ENCODE peak calls at places on chromosomes 7 and 10, in ten cellular contexts. One of them, this sample, is unnamed.

GRCh38 chr7:155510975-155511595 is 35.3 kb downstream of the CNPY1 start:
- DNase-seq in GM23248: no peak
- DNase-seq in foreskin keratinocyte: no peak
- DNase-seq in aorta: no peak
- DNase-seq in mesendoderm: no peak
- DNase-seq in suprapubic skin: no peak
- DNase-seq in body of pancreas: no peak
- DNase-seq in MM.1S: no peak
- DNase-seq in stomach: no peak
- DNase-seq in GM23338: peak
- DNase-seq in this sample: no peak

GRCh38 chr7:66016131-66016461 is 34.1 kb upstream of the GUSB start:
- DNase-seq in aorta: no peak
- DNase-seq in GM23338: no peak
- DNase-seq in stomach: no peak
- DNase-seq in MM.1S: no peak
- DNase-seq in GM23248: peak
- DNase-seq in mesendoderm: no peak
- DNase-seq in body of pancreas: no peak
- DNase-seq in foreskin keratinocyte: peak
- DNase-seq in suprapubic skin: no peak
- DNase-seq in this sample: no peak

GRCh38 chr7:40535678-40536077 is 400.9 kb downstream of the SUGCT start:
- DNase-seq in GM23338: no peak
- DNase-seq in body of pancreas: no peak
- DNase-seq in mesendoderm: no peak
- DNase-seq in stomach: no peak
- DNase-seq in suprapubic skin: no peak
- DNase-seq in MM.1S: no peak
- DNase-seq in GM23248: no peak
- DNase-seq in aorta: no peak
- DNase-seq in foreskin keratinocyte: no peak
- DNase-seq in this sample: no peak

GRCh38 chr7:100015232-100016208 is at the start of gene ZKSCAN1:
- DNase-seq in GM23248: peak
- DNase-seq in mesendoderm: peak
- DNase-seq in suprapubic skin: peak
- DNase-seq in stomach: peak
- DNase-seq in body of pancreas: peak
- DNase-seq in GM23338: peak
- DNase-seq in MM.1S: peak
- DNase-seq in foreskin keratinocyte: peak
- DNase-seq in aorta: peak
- DNase-seq in this sample: peak

GRCh38 chr10:29525762-29526161 is 109.0 kb downstream of the SVIL start:
- DNase-seq in GM23248: no peak
- DNase-seq in stomach: no peak
- DNase-seq in body of pancreas: no peak
- DNase-seq in GM23338: no peak
- DNase-seq in foreskin keratinocyte: no peak
- DNase-seq in suprapubic skin: no peak
- DNase-seq in mesendoderm: no peak
- DNase-seq in aorta: no peak
- DNase-seq in MM.1S: no peak
- DNase-seq in this sample: no peak

GRCh38 chr7:604038-604883 is 84.6 kb upstream of the PDGFA start:
- DNase-seq in suprapubic skin: peak
- DNase-seq in GM23338: no peak
- DNase-seq in foreskin keratinocyte: no peak
- DNase-seq in body of pancreas: peak
- DNase-seq in GM23248: peak
- DNase-seq in aorta: peak
- DNase-seq in MM.1S: no peak
- DNase-seq in stomach: peak
- DNase-seq in mesendoderm: peak
- DNase-seq in this sample: peak

GRCh38 chr7:2635810-2636701 is 4.3 kb downstream of the TTYH3 start:
- DNase-seq in body of pancreas: peak
- DNase-seq in GM23338: no peak
- DNase-seq in MM.1S: no peak
- DNase-seq in suprapubic skin: no peak
- DNase-seq in foreskin keratinocyte: no peak
- DNase-seq in aorta: peak
- DNase-seq in stomach: no peak
- DNase-seq in mesendoderm: no peak
- DNase-seq in GM23248: no peak
- DNase-seq in this sample: peak

GRCh38 chr7:272631-273030 is 17.3 kb upstream of the FOXL3 start:
- DNase-seq in body of pancreas: no peak
- DNase-seq in GM23248: no peak
- DNase-seq in mesendoderm: no peak
- DNase-seq in foreskin keratinocyte: no peak
- DNase-seq in aorta: no peak
- DNase-seq in stomach: no peak
- DNase-seq in suprapubic skin: no peak
- DNase-seq in GM23338: no peak
- DNase-seq in MM.1S: no peak
- DNase-seq in this sample: no peak

GRCh38 chr7:100682228-100682741 is 8.7 kb downstream of the GNB2 start:
- DNase-seq in MM.1S: no peak
- DNase-seq in GM23338: no peak
- DNase-seq in body of pancreas: peak
- DNase-seq in stomach: no peak
- DNase-seq in foreskin keratinocyte: no peak
- DNase-seq in mesendoderm: no peak
- DNase-seq in GM23248: peak
- DNase-seq in suprapubic skin: no peak
- DNase-seq in aorta: no peak
- DNase-seq in this sample: no peak

GRCh38 chr7:78497730-78498129 is 699.2 kb downstream of the PHTF2 start:
- DNase-seq in stomach: no peak
- DNase-seq in body of pancreas: no peak
- DNase-seq in foreskin keratinocyte: no peak
- DNase-seq in GM23248: no peak
- DNase-seq in GM23338: no peak
- DNase-seq in mesendoderm: no peak
- DNase-seq in suprapubic skin: no peak
- DNase-seq in MM.1S: peak
- DNase-seq in aorta: no peak
- DNase-seq in this sample: no peak

GRCh38 chr10:101858723-101859500 is 15.3 kb upstream of the KCNIP2 start:
- DNase-seq in GM23248: no peak
- DNase-seq in MM.1S: peak
- DNase-seq in aorta: no peak
- DNase-seq in suprapubic skin: no peak
- DNase-seq in GM23338: no peak
- DNase-seq in stomach: no peak
- DNase-seq in mesendoderm: no peak
- DNase-seq in foreskin keratinocyte: no peak
- DNase-seq in body of pancreas: no peak
- DNase-seq in this sample: no peak

GRCh38 chr7:151439855-151440798 is at the start of gene CRYGN:
- DNase-seq in GM23248: peak
- DNase-seq in suprapubic skin: peak
- DNase-seq in MM.1S: no peak
- DNase-seq in stomach: no peak
- DNase-seq in aorta: peak
- DNase-seq in GM23338: peak
- DNase-seq in body of pancreas: no peak
- DNase-seq in foreskin keratinocyte: no peak
- DNase-seq in mesendoderm: peak
- DNase-seq in this sample: peak

GRCh38 chr10:100469756-100470155 is 6.9 kb downstream of the WNT8B start:
- DNase-seq in foreskin keratinocyte: no peak
- DNase-seq in GM23248: peak
- DNase-seq in body of pancreas: no peak
- DNase-seq in stomach: no peak
- DNase-seq in suprapubic skin: no peak
- DNase-seq in GM23338: no peak
- DNase-seq in MM.1S: no peak
- DNase-seq in mesendoderm: no peak
- DNase-seq in aorta: no peak
- DNase-seq in this sample: no peak

GRCh38 chr10:121611431-121612159 is 13.4 kb upstream of the FGFR2 start:
- DNase-seq in foreskin keratinocyte: no peak
- DNase-seq in GM23248: no peak
- DNase-seq in GM23338: no peak
- DNase-seq in suprapubic skin: no peak
- DNase-seq in mesendoderm: no peak
- DNase-seq in MM.1S: no peak
- DNase-seq in stomach: no peak
- DNase-seq in body of pancreas: no peak
- DNase-seq in aorta: no peak
- DNase-seq in this sample: no peak

GRCh38 chr10:129958686-129959543 is 5.2 kb downstream of the EBF3 start:
- DNase-seq in suprapubic skin: peak
- DNase-seq in GM23248: no peak
- DNase-seq in GM23338: peak
- DNase-seq in stomach: peak
- DNase-seq in body of pancreas: no peak
- DNase-seq in foreskin keratinocyte: no peak
- DNase-seq in MM.1S: no peak
- DNase-seq in mesendoderm: peak
- DNase-seq in aorta: peak
- DNase-seq in this sample: peak

GRCh38 chr7:156640949-156641485 is 443 bp downstream of the RNF32 start:
- DNase-seq in foreskin keratinocyte: peak
- DNase-seq in aorta: no peak
- DNase-seq in GM23338: no peak
- DNase-seq in body of pancreas: peak
- DNase-seq in suprapubic skin: no peak
- DNase-seq in stomach: peak
- DNase-seq in MM.1S: peak
- DNase-seq in GM23248: peak
- DNase-seq in mesendoderm: peak
- DNase-seq in this sample: no peak

GRCh38 chr10:59240581-59241183 is 64.2 kb downstream of the PHYHIPL start:
- DNase-seq in foreskin keratinocyte: no peak
- DNase-seq in GM23248: peak
- DNase-seq in aorta: no peak
- DNase-seq in mesendoderm: peak
- DNase-seq in GM23338: peak
- DNase-seq in stomach: no peak
- DNase-seq in body of pancreas: peak
- DNase-seq in MM.1S: peak
- DNase-seq in suprapubic skin: no peak
- DNase-seq in this sample: no peak

GRCh38 chr10:84540617-84541288 is 212.4 kb downstream of the CCSER2 start:
- DNase-seq in MM.1S: peak
- DNase-seq in foreskin keratinocyte: no peak
- DNase-seq in stomach: peak
- DNase-seq in mesendoderm: peak
- DNase-seq in GM23338: peak
- DNase-seq in suprapubic skin: peak
- DNase-seq in aorta: peak
- DNase-seq in body of pancreas: peak
- DNase-seq in GM23248: peak
- DNase-seq in this sample: peak
- H3K27ac ChIP-seq in MM.1S: no peak
- H3K27ac ChIP-seq in foreskin keratinocyte: no peak
- H3K27ac ChIP-seq in stomach: no peak
- H3K27ac ChIP-seq in mesendoderm: no peak
- H3K27ac ChIP-seq in GM23338: no peak
- H3K27ac ChIP-seq in suprapubic skin: no peak
- H3K27ac ChIP-seq in aorta: no peak
- H3K27ac ChIP-seq in body of pancreas: no peak
- H3K27ac ChIP-seq in GM23248: peak
- H3K27ac ChIP-seq in this sample: no peak

GRCh38 chr7:102992509-102992819 is 79.7 kb downstream of the LRRC17 start:
- DNase-seq in GM23248: no peak
- DNase-seq in aorta: no peak
- DNase-seq in foreskin keratinocyte: no peak
- DNase-seq in MM.1S: no peak
- DNase-seq in GM23338: no peak
- DNase-seq in mesendoderm: no peak
- DNase-seq in stomach: no peak
- DNase-seq in body of pancreas: no peak
- DNase-seq in suprapubic skin: no peak
- DNase-seq in this sample: no peak
- H3K27ac ChIP-seq in GM23248: peak
- H3K27ac ChIP-seq in aorta: peak
- H3K27ac ChIP-seq in foreskin keratinocyte: no peak
- H3K27ac ChIP-seq in MM.1S: no peak
- H3K27ac ChIP-seq in GM23338: no peak
- H3K27ac ChIP-seq in mesendoderm: no peak
- H3K27ac ChIP-seq in stomach: peak
- H3K27ac ChIP-seq in body of pancreas: peak
- H3K27ac ChIP-seq in suprapubic skin: no peak
- H3K27ac ChIP-seq in this sample: peak

GRCh38 chr10:50358925-50359687 is 107.8 kb upstream of the ASAH2 start:
- DNase-seq in aorta: no peak
- DNase-seq in MM.1S: no peak
- DNase-seq in foreskin keratinocyte: no peak
- DNase-seq in GM23338: no peak
- DNase-seq in mesendoderm: no peak
- DNase-seq in suprapubic skin: no peak
- DNase-seq in GM23248: no peak
- DNase-seq in body of pancreas: no peak
- DNase-seq in stomach: no peak
- DNase-seq in this sample: no peak

GRCh38 chr10:50361946-50362345 is 110.6 kb upstream of the ASAH2 start:
- DNase-seq in suprapubic skin: no peak
- DNase-seq in body of pancreas: no peak
- DNase-seq in stomach: no peak
- DNase-seq in GM23338: no peak
- DNase-seq in mesendoderm: no peak
- DNase-seq in foreskin keratinocyte: no peak
- DNase-seq in aorta: no peak
- DNase-seq in MM.1S: no peak
- DNase-seq in GM23248: no peak
- DNase-seq in this sample: no peak

GRCh38 chr10:50360486-50360885 is 109.2 kb upstream of the ASAH2 start:
- DNase-seq in stomach: no peak
- DNase-seq in aorta: no peak
- DNase-seq in suprapubic skin: no peak
- DNase-seq in foreskin keratinocyte: no peak
- DNase-seq in MM.1S: no peak
- DNase-seq in GM23338: no peak
- DNase-seq in GM23248: peak
- DNase-seq in body of pancreas: no peak
- DNase-seq in mesendoderm: no peak
- DNase-seq in this sample: no peak

GRCh38 chr10:50360077-50360476 is 108.8 kb upstream of the ASAH2 start:
- DNase-seq in foreskin keratinocyte: no peak
- DNase-seq in body of pancreas: no peak
- DNase-seq in stomach: no peak
- DNase-seq in aorta: no peak
- DNase-seq in suprapubic skin: no peak
- DNase-seq in GM23248: no peak
- DNase-seq in MM.1S: no peak
- DNase-seq in mesendoderm: no peak
- DNase-seq in GM23338: no peak
- DNase-seq in this sample: no peak

GRCh38 chr10:50362547-50363125 is 111.3 kb upstream of the ASAH2 start:
- DNase-seq in GM23338: no peak
- DNase-seq in GM23248: peak
- DNase-seq in body of pancreas: no peak
- DNase-seq in mesendoderm: no peak
- DNase-seq in suprapubic skin: no peak
- DNase-seq in stomach: no peak
- DNase-seq in aorta: no peak
- DNase-seq in foreskin keratinocyte: peak
- DNase-seq in MM.1S: peak
- DNase-seq in this sample: no peak
- H3K27ac ChIP-seq in GM23338: no peak
- H3K27ac ChIP-seq in GM23248: no peak
- H3K27ac ChIP-seq in body of pancreas: no peak
- H3K27ac ChIP-seq in mesendoderm: no peak
- H3K27ac ChIP-seq in suprapubic skin: no peak
- H3K27ac ChIP-seq in stomach: no peak
- H3K27ac ChIP-seq in aorta: no peak
- H3K27ac ChIP-seq in foreskin keratinocyte: peak
- H3K27ac ChIP-seq in MM.1S: peak
- H3K27ac ChIP-seq in this sample: no peak

GRCh38 chr7:114916261-114916892 is 5.5 kb upstream of the MDFIC start:
- DNase-seq in suprapubic skin: no peak
- DNase-seq in GM23338: no peak
- DNase-seq in stomach: no peak
- DNase-seq in MM.1S: no peak
- DNase-seq in body of pancreas: no peak
- DNase-seq in foreskin keratinocyte: no peak
- DNase-seq in GM23248: no peak
- DNase-seq in mesendoderm: no peak
- DNase-seq in aorta: no peak
- DNase-seq in this sample: no peak
- H3K27ac ChIP-seq in suprapubic skin: no peak
- H3K27ac ChIP-seq in GM23338: no peak
- H3K27ac ChIP-seq in stomach: no peak
- H3K27ac ChIP-seq in MM.1S: peak
- H3K27ac ChIP-seq in body of pancreas: no peak
- H3K27ac ChIP-seq in foreskin keratinocyte: no peak
- H3K27ac ChIP-seq in GM23248: no peak
- H3K27ac ChIP-seq in mesendoderm: no peak
- H3K27ac ChIP-seq in aorta: no peak
- H3K27ac ChIP-seq in this sample: no peak